ENCODE peak calls at places on chromosomes 6 and 20, in nine cellular contexts. K, P, L, D, I, Y, B, J and W are unnamed samples.

GRCh38 chr6:145814035-145814500 is 527 bp downstream of the FBXO30 start:
- DNase-seq in K (peak), B (peak), P (peak), D (no peak), I (no peak), J (peak), L (no peak), Y (no peak), W (no peak)

GRCh38 chr20:23048283-23049200 is 930 bp downstream of the THBD start:
- DNase-seq in B (no peak), D (no peak), P (peak), J (peak), L (no peak), I (peak), Y (peak), K (peak), W (peak)

GRCh38 chr6:124226396-124226795 is 422.7 kb downstream of the NKAIN2 start:
- DNase-seq in B (no peak), I (peak), D (no peak), K (peak), L (no peak), J (no peak), Y (peak), P (no peak), W (peak)

GRCh38 chr6:28337103-28337520 is 1.2 kb upstream of the ZSCAN31 start:
- DNase-seq in I (no peak), J (no peak), K (no peak), Y (peak), D (peak), P (no peak), B (no peak), L (no peak), W (no peak)

GRCh38 chr6:150004101-150004782 is 21.1 kb downstream of the RAET1L start:
- DNase-seq in B (no peak), P (peak), I (no peak), D (no peak), K (no peak), J (no peak), Y (no peak), L (no peak), W (no peak)

GRCh38 chr6:110341671-110342304 is 16.4 kb downstream of the METTL24 start:
- DNase-seq in D (peak), Y (peak), L (no peak), I (peak), J (no peak), K (peak), B (peak), P (peak), W (peak)

GRCh38 chr6:105397987-105398386 is 4.9 kb downstream of the PREP start:
- DNase-seq in L (no peak), K (no peak), J (no peak), D (no peak), I (no peak), Y (no peak), B (no peak), P (no peak), W (no peak)

GRCh38 chr6:149699150-149699549 is 18.8 kb downstream of the LATS1 start:
- DNase-seq in K (no peak), J (no peak), I (no peak), L (no peak), Y (no peak), P (no peak), D (no peak), B (no peak), W (no peak)

GRCh38 chr20:49713779-49714712 is at the start of gene B4GALT5:
- DNase-seq in K (peak), B (peak), L (peak), P (peak), I (peak), J (peak), D (peak), Y (peak), W (peak)

GRCh38 chr20:25306991-25307903 is 59.4 kb downstream of the PYGB start:
- DNase-seq in D (no peak), B (no peak), I (no peak), L (no peak), K (no peak), Y (no peak), J (no peak), P (no peak), W (no peak)

DNA sequence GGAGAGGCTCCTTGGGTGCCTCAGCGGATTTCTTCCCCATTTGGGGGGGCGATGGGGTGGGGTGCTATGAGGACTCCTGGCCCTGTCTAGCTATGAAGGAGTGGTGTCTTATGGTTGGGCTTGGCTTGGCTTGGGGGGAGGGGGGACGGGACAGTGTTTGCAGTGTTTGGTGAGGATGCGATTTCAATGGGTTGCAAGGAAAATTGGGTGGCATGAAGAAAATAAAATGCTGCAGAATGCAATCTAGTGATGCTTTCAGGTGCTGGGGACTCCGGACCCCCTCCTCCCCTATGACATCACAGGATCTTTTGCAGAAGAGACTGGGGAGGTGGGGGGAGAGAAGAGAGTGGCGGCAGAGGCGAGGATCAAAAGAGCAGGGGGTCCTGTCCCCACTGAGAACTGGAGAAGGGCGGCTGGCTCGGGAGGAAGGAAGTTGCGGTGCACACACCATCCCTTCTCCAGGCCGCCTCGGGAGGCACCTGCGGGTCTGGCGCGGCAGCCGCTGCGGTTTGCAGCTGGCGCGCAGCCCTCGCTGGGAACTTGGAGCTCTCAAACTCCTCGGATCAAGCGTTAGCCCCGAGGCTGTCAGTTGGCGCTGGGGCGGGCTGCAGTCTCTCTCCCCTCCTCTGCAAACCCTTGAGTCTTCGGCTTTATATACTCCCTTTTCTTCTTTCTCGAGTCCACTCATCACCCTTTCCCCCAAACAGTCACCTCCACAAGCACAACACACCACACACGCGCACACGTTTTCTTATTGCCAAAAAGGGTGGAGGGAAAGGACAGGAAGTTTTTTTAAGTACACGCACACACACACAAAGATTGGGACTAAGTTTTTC is 180.8 kb downstream of the TBXT start:
- DNase-seq in J (no peak), P (no peak), D (no peak), Y (peak), L (no peak), B (no peak), I (peak), K (peak), W (peak)
- H3K4me3 ChIP-seq in J (peak), P (no peak), D (no peak), Y (peak), L (peak), B (no peak), I (peak), K (peak), W (peak)

DNA sequence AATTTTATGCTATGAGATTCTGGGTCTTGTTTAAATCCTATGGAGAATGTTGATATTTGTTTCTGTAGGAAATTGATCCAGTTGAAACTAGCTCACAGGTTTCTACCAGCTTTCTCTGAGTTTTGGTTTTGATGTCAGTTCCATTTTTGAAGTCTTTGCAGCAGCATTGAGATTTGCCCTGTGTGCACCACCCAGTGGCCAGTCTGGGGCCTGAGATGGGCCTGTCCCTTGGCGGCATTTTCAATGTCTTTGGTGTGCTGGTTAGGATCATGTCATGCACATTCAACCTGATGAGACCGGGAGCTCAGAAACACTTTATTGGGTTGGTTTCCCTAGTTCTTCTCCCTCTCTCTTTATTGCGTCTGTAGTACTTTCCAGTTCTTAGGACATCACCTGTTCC is 395.2 kb upstream of the MAP3K7 start:
- DNase-seq in Y (no peak), I (no peak), D (no peak), J (no peak), L (no peak), K (no peak), B (peak), P (no peak), W (no peak)
- TF ChIP-seq CTCF in Y (no peak), I (no peak), D (peak), J (no peak), L (no peak), K (no peak), B (no peak), P (no peak), W (no peak)

DNA sequence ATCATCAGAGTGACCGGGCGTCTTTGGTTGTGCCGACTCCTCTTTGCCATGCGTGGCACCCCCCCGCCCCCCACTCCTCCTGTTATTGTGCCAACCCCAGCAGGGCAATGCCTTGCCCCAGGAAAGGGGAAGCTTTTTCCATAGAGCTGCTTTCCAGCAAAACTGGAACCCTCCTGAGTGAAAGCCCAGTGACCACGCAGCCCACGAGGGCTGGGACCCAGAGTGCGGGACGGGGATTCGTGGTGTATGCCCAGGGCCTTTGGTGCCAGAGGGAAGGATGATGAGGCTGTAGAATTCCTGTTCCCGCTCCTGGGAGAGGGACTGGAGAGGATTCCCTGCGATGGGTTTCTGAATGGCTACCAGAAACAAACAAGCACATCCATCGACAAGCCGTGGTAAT is 116.8 kb upstream of the BACH2 start:
- DNase-seq in J (no peak), Y (no peak), B (no peak), K (no peak), D (no peak), L (no peak), I (no peak), P (no peak), W (no peak)
- H3K4me3 ChIP-seq in J (no peak), Y (peak), B (no peak), K (no peak), D (no peak), L (peak), I (no peak), P (no peak), W (peak)

DNA sequence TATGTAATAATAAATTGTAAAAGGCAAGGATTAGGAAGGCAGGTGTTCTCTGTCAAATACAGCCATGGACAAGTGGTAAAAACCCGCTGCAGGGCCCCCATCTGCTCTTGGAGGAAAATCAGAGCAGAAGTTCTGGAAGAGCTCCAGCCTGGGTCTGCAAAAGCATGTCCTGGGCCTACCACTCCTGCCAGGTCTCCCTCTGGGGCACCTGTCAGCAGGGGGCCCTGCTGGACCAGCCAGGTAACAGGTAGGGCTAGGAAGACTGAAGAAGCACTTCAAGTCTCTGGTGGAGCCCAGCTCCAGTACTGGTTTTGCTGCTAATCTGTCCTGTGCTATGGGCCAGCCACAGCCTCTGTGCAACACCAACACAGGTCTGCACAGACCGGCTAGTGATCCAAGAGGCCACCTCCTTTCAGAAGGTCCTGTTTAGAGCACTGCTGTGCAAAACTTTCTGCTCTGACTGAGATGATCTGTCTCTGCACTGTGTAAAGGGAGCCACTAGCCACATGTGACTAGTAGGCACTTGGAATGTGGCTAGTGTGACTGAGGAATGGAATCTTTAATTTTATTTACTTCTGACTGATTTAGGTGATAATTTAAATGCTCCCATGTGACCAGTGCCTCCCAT is 30.2 kb downstream of the RRBP1 start:
- DNase-seq in L (no peak), D (no peak), B (peak), J (no peak), I (no peak), Y (peak), K (no peak), P (no peak), W (no peak)
- TF ChIP-seq CTCF in L (no peak), D (no peak), B (peak), J (no peak), I (no peak), Y (no peak), K (no peak), P (no peak), W (no peak)

GRCh38 chr20:63977392-63978276 is 1.8 kb downstream of the SAMD10 start:
- DNase-seq in P (no peak), B (no peak), K (peak), D (peak), L (no peak), I (peak), J (peak), Y (peak), W (peak)
- H3K4me3 ChIP-seq in P (no peak), B (no peak), K (no peak), D (peak), L (no peak), I (no peak), J (no peak), Y (no peak), W (no peak)